ENCODE peak calls at places on chromosomes 11 and 22, in five cellular contexts. A, E, R, D and L are unnamed samples.

GRCh38 chr11:4495487-4495886 is 13.0 kb downstream of the OR52K1 start:
- DNase-seq in A (no peak), D (no peak), E (no peak), R (no peak), L (no peak)

GRCh38 chr11:13010737-13011342 is 1.7 kb downstream of the RASSF10 start:
- DNase-seq in A (peak), R (no peak), E (peak), D (no peak), L (no peak)

GRCh38 chr11:112776834-112777793 is 184.1 kb upstream of the NCAM1 start:
- DNase-seq in A (no peak), E (no peak), D (no peak), R (no peak), L (no peak)

GRCh38 chr11:57786436-57786835 is 24.8 kb downstream of the CTNND1 start:
- DNase-seq in R (no peak), A (no peak), E (no peak), D (no peak), L (peak)

GRCh38 chr11:46305295-46305694 is 27.8 kb downstream of the CREB3L1 start:
- DNase-seq in R (no peak), A (no peak), E (no peak), D (peak), L (peak)

GRCh38 chr22:49094151-49094550 is 733.5 kb downstream of the BRD1 start:
- DNase-seq in D (no peak), A (no peak), E (no peak), R (no peak), L (no peak)

GRCh38 chr22:20563941-20564371 is 56.5 kb downstream of the MED15 start:
- DNase-seq in A (no peak), R (no peak), D (no peak), E (no peak), L (no peak)

GRCh38 chr22:37994049-37994448 is 9.7 kb upstream of the SOX10 start:
- DNase-seq in R (no peak), E (no peak), D (no peak), A (no peak), L (no peak)

GRCh38 chr11:117816846-117817212 is 7.7 kb downstream of the FXYD2 start:
- DNase-seq in R (no peak), A (peak), D (no peak), E (no peak), L (no peak)

GRCh38 chr11:35321532-35322320 is 97.6 kb downstream of the SLC1A2 start:
- DNase-seq in D (no peak), E (peak), A (no peak), R (no peak), L (no peak)

GRCh38 chr11:135033545-135033944 is 621.5 kb upstream of the B3GAT1 start:
- DNase-seq in A (no peak), R (no peak), E (no peak), D (peak), L (peak)

GRCh38 chr11:102971766-102972165 is 16.2 kb upstream of the MMP13 start:
- DNase-seq in R (no peak), E (no peak), D (no peak), A (no peak), L (no peak)

GRCh38 chr22:29799217-29799680 is 32.1 kb downstream of the UQCR10 start:
- DNase-seq in D (peak), R (peak), A (peak), E (peak), L (peak)

GRCh38 chr11:118997627-118998387 is at the start of gene CENATAC:
- DNase-seq in R (peak), D (peak), E (peak), A (peak), L (peak)

GRCh38 chr11:110524227-110524626 is 94.5 kb downstream of the FDX1 start:
- DNase-seq in E (no peak), D (no peak), R (no peak), A (no peak), L (peak)

GRCh38 chr11:107252429-107253161 is 205.0 kb downstream of the CWF19L2 start:
- DNase-seq in D (no peak), R (no peak), E (no peak), A (no peak), L (no peak)

GRCh38 chr11:76380161-76380976 is 563 bp downstream of the THAP12 start:
- DNase-seq in A (peak), D (no peak), E (peak), R (no peak), L (peak)

GRCh38 chr11:119307219-119307618 is 9.7 kb downstream of the MCAM start:
- DNase-seq in E (no peak), A (no peak), D (no peak), R (no peak), L (no peak)

GRCh38 chr22:36510966-36511881 is 4.4 kb upstream of the FOXRED2 start:
- DNase-seq in D (peak), A (no peak), R (no peak), E (no peak), L (peak)

DNA sequence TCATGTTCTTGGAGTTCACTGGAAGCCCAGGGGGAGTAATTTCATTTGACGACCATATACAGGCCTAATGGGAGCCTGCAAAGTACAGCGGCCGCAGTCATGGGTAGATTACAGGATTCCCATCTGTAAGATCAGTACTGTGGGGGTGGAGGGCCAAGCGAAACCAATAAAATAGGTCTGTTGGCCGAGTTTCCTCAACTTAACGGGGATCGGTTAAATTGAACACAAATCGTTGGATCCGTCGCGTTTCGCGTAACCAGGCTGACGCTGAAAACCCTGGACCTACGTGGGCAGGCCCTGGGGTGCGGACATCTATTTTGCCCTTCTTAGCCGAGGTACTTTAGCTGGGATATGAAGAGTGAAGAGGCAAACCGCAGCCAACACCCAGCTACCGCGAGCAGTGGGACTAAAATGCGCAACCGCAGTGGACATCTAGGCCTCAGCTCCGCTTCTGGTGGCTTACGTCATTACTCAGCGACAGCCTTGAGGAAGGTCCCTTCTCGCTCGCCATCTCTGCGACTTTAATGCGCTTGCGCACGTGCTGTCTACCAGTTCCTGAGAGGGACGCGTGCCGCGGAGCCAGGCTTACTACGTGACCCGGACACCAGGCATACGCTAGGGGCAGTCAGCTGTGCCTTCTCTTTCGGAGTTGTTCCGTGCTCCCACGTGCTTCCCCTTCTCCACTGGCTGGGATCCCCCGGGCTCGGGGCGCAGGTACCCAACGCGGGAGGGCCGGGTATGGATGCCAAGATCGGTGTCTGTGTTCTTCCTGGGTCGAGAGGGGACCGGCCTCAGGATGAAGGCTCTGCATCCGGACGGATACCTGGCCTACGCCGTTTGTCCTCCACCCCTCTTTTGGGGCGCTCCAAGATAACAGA is at the start of gene NAT10:
- DNase-seq in A (peak), R (peak), D (peak), E (peak), L (peak)
- TF ChIP-seq CTCF in A (no peak), R (no peak), D (peak), E (no peak), L (peak)

GRCh38 chr11:121700968-121701367 is 248.2 kb upstream of the SORL1-AS1 start:
- DNase-seq in A (no peak), D (no peak), R (no peak), E (no peak), L (no peak)

GRCh38 chr11:121699801-121700200 is 247.0 kb upstream of the SORL1-AS1 start:
- DNase-seq in D (no peak), A (no peak), R (no peak), E (no peak), L (no peak)

GRCh38 chr11:121696177-121696863 is 243.6 kb upstream of the SORL1-AS1 start:
- DNase-seq in R (no peak), A (no peak), E (no peak), D (no peak), L (peak)

GRCh38 chr11:121692236-121692635 is 239.5 kb upstream of the SORL1-AS1 start:
- DNase-seq in A (no peak), E (no peak), D (peak), R (no peak), L (no peak)

DNA sequence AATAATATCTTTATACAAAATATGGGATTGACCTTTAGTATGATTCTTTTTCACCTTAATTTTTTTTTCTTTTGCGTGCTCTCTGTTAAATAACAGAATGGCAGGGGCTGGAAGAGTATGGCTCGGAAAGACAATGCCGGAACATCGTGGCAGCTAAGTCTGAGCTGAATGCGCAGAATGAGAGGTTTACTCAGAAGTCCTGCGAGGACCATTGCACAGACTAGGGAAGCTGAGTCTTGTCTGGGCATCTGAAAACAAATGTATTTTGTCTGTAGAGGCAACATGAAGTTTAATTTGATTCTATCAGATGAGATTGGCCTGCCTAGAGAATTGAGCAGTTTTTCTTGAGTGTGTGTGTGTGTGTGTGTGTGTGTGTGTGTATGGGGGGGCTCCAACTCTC is 244.2 kb upstream of the SORL1-AS1 start:
- DNase-seq in E (no peak), R (no peak), D (no peak), A (no peak), L (no peak)
- H3K4me3 ChIP-seq in E (no peak), R (no peak), D (no peak), A (no peak), L (no peak)

GRCh38 chr11:96827164-96827563 is 437.4 kb downstream of the JRKL start:
- DNase-seq in E (no peak), A (no peak), D (no peak), R (no peak), L (peak)
- TF ChIP-seq CTCF in E (no peak), A (no peak), D (peak), R (no peak), L (no peak)

GRCh38 chr11:1198766-1199688 is 23.8 kb upstream of the MUC5B start:
- DNase-seq in R (peak), E (peak), D (no peak), A (peak), L (no peak)
- H3K4me3 ChIP-seq in R (no peak), E (no peak), D (no peak), A (no peak), L (no peak)

GRCh38 chr11:75270896-75271415 is 30.4 kb downstream of the TPBGL start:
- DNase-seq in R (no peak), A (no peak), E (no peak), D (no peak), L (peak)
- TF ChIP-seq CTCF in R (no peak), A (no peak), E (no peak), D (peak), L (peak)

DNA sequence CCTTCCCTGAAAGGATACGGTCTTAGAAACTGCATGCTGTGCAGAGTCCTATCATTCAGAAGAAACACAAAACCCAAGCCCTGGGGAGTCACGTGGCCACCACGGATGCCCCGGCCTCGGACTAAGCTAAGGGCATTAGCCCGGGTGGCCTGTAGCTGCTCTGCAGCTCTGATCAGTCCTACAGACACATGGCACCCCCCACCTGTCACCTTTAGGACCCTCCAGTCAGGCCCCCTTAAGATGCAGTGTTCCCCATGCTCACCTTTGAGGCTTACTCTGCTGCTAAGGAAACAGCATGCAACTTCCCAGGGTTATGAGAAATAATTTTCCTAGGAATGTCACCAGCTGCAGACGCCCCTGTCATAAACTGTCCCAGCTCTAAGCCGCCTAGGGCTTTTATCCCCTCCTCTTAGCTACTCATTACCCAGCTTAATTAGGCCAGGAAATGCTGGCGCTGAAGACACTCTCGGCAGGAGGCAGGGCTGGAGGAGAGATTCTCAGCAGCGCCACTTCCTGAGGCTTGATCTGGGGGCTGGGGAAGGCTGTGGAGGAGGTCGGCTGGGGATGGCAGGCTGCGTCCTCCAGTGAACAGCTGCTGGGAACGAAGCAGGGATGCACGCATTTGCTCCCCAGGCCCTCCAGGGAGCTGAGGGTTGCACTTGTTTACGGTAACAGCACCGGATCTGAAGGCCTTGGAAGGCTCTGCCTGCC is 47.2 kb upstream of the ADA2 start:
- DNase-seq in A (peak), E (no peak), R (no peak), D (no peak), L (peak)
- H3K4me3 ChIP-seq in A (no peak), E (peak), R (no peak), D (no peak), L (no peak)

DNA sequence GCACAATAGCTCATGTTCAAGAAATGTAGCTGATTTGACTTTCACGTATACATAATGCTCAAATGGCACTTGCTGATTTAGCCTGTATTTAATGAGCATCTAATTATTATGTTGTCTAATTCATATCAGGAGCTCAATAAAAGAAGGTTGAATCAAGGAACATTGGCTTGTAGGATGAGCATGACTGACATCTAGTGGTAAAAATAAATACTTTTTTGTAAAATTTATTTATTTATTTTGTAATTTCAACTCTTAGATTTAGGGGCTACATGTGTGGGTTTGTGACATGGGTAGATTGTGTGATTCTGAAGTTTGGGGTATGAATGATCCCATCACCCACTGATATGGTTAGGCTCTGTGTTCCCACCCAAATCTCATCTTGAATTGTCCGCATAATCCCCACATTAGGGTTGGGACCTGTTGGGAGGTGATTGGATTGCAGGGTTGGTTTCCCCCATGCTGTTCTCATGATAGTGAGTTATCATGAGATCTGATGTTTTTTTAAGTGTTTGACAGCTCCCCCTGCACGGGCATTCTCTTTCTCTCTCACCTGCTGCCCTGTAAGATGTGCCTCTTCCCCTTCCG is 1.7 kb upstream of the OR52E5 start:
- DNase-seq in E (no peak), R (no peak), A (no peak), D (no peak), L (peak)
- TF ChIP-seq CTCF in E (no peak), R (no peak), A (no peak), D (no peak), L (peak)

DNA sequence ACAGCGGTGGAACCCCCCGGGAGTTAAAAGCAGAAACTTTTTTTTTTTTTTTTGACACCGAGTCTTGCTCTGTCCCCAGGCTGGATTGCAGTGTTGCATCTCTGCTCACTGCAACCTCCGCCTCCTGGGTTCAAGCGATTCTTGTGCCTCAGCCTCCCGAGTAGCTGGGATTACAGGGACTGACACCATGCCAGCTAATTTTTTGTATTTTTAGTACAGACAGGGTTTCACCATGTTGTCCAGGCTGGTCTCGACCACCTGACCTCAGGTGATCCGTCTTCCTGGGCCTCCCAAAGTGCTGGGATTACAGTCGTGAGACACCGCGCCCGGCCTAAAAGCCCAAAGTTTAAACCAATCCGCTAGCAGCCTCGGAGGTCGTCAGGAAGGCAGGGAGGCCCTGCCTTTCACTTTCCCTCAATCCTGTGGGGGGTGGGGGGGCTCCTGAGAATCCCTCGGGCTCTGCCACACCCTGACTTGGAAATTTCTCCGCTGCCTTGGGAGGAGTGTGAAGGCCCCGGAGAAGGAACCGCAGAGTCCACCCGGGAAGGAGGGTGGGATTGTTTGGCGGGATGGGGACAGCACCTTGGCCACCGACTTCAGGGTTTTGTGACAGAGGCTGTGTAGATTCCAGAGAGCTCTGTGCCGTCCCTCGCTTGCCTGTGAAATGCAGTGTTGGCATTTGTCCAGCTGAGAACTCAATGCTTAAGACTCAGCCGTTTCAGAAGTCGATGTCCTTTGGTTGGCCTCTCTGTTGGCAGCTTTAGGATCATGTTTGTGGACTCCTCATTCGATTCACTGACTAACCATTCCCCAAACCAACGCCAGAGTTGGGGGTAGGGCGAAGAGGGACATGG is 1.0 kb downstream of the ARHGAP8 start:
- DNase-seq in D (no peak), A (no peak), E (no peak), R (no peak), L (peak)
- H3K4me3 ChIP-seq in D (no peak), A (no peak), E (peak), R (no peak), L (no peak)

DNA sequence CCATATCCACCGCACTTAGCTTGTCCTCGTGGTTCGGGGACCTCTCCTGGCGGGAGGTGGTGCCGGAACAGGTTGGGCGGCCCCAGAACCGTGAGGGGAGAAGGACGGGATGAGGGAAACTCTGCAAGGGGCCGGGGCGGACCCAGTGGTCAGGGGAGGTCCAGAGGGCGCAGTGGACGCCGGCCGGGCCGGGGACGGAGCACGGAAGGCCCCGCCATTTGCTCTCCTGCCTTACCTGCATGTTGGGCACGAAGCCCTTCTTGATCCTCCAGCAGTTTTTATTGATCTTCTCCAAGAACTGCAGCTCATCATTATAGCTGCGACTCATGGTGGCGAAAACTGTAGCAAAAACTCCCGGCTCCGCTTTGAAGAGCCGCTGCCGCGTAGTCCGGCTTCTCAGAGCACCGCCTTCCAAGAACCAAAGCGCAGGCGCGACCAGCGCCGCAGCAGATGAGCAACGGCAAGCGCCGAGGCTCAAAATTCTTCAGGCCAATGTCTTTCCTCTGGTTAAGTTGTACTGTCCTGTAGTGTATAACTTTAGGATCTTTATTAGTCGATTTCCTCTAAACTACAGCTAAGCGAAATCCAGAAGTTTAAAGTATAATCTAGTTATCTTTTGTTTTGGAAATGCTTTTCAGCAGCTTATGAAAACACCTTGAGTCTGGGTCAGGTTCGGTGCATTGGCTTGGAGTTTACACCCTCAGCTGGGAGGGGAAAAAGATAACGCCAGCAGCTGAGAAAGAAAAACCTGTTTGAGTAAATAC is at the start of gene RTCB:
- DNase-seq in E (peak), A (peak), R (peak), D (peak), L (peak)
- TF ChIP-seq CTCF in E (no peak), A (no peak), R (no peak), D (peak), L (no peak)

DNA sequence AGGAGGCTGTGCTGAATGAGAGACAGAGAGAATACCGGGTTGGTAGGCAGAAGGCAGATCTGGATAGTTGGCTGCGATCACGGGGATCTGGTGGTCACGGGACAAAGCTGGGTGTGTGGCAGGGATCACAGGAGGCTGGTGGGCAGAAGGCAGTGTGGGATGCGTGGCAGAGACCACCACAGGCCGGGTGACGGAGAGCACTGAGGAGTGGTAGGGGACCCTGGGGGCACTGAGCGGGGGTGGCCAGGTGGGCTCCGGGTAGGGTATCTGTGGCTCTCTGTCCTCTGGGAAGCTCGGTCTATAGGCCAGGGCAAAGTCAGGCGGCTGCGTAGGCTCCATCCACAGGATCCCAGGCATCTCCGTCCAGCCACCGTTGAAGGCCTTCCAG is 1.4 kb downstream of the CD248 start:
- DNase-seq in A (no peak), E (no peak), D (no peak), R (no peak), L (no peak)
- H3K4me3 ChIP-seq in A (no peak), E (no peak), D (no peak), R (peak), L (peak)